ENCODE peak calls at places on chromosomes 7 and 10, in five cellular contexts. One of them, this sample, is unnamed.

GRCh38 chr10:22477365-22478287 is 132.3 kb downstream of the SPAG6 start:
- DNase-seq in Ammon's horn: no peak
- DNase-seq in tibial nerve: no peak
- DNase-seq in AG08396: no peak
- DNase-seq in fibroblast of the aortic adventitia: no peak
- DNase-seq in this sample: no peak

GRCh38 chr10:64112697-64113367 is 591.6 kb downstream of the REEP3 start:
- DNase-seq in Ammon's horn: no peak
- DNase-seq in tibial nerve: no peak
- DNase-seq in AG08396: no peak
- DNase-seq in fibroblast of the aortic adventitia: no peak
- DNase-seq in this sample: no peak

GRCh38 chr7:131188367-131189339 is 139.0 kb upstream of the MKLN1 start:
- DNase-seq in Ammon's horn: no peak
- DNase-seq in tibial nerve: no peak
- DNase-seq in AG08396: peak; percentile 63
- DNase-seq in fibroblast of the aortic adventitia: peak; percentile 99
- DNase-seq in this sample: peak; percentile 99

GRCh38 chr7:70502117-70502516 is 629.8 kb upstream of the GALNT17 start:
- DNase-seq in Ammon's horn: no peak
- DNase-seq in tibial nerve: no peak
- DNase-seq in AG08396: no peak
- DNase-seq in fibroblast of the aortic adventitia: no peak
- DNase-seq in this sample: no peak

GRCh38 chr7:70791341-70791740 is 340.6 kb upstream of the GALNT17 start:
- DNase-seq in Ammon's horn: no peak
- DNase-seq in tibial nerve: no peak
- DNase-seq in AG08396: no peak
- DNase-seq in fibroblast of the aortic adventitia: no peak
- DNase-seq in this sample: no peak

GRCh38 chr7:128396357-128396756 is 13.4 kb downstream of the IMPDH1 start:
- DNase-seq in Ammon's horn: no peak
- DNase-seq in tibial nerve: no peak
- DNase-seq in AG08396: no peak
- DNase-seq in fibroblast of the aortic adventitia: no peak
- DNase-seq in this sample: no peak

GRCh38 chr10:73940634-73941221 is 29.8 kb downstream of the PLAU start:
- DNase-seq in Ammon's horn: peak; percentile 63
- DNase-seq in tibial nerve: peak; percentile 83
- DNase-seq in AG08396: peak; percentile 90
- DNase-seq in fibroblast of the aortic adventitia: peak; percentile 67
- DNase-seq in this sample: peak; percentile 65

GRCh38 chr10:115956225-115957009 is 316.6 kb downstream of the GFRA1 start:
- DNase-seq in Ammon's horn: no peak
- DNase-seq in tibial nerve: no peak
- DNase-seq in AG08396: no peak
- DNase-seq in fibroblast of the aortic adventitia: no peak
- DNase-seq in this sample: no peak

GRCh38 chr7:36546331-36546730 is 156.7 kb downstream of the ANLN start:
- DNase-seq in Ammon's horn: no peak
- DNase-seq in tibial nerve: no peak
- DNase-seq in AG08396: no peak
- DNase-seq in fibroblast of the aortic adventitia: no peak
- DNase-seq in this sample: no peak

GRCh38 chr7:92835851-92836488 is 403 bp downstream of the CDK6 start:
- DNase-seq in Ammon's horn: no peak
- DNase-seq in tibial nerve: no peak
- DNase-seq in AG08396: peak; percentile 23
- DNase-seq in fibroblast of the aortic adventitia: peak; percentile 31
- DNase-seq in this sample: peak; percentile 29

GRCh38 chr10:132206806-132207535 is 20.2 kb downstream of the DPYSL4 start:
- DNase-seq in Ammon's horn: no peak
- DNase-seq in tibial nerve: no peak
- DNase-seq in AG08396: no peak
- DNase-seq in fibroblast of the aortic adventitia: no peak
- DNase-seq in this sample: no peak

GRCh38 chr10:83886871-83887270 is 252.4 kb upstream of the GHITM start:
- DNase-seq in Ammon's horn: no peak
- DNase-seq in tibial nerve: no peak
- DNase-seq in AG08396: no peak
- DNase-seq in fibroblast of the aortic adventitia: no peak
- DNase-seq in this sample: no peak

GRCh38 chr7:142303650-142304049 is 45.8 kb upstream of the PRSS58 start:
- DNase-seq in Ammon's horn: peak; percentile 36
- DNase-seq in tibial nerve: no peak
- DNase-seq in AG08396: no peak
- DNase-seq in fibroblast of the aortic adventitia: no peak
- DNase-seq in this sample: no peak

GRCh38 chr10:79926037-79926436 is 22.9 kb downstream of the SFTPD start:
- DNase-seq in Ammon's horn: no peak
- DNase-seq in tibial nerve: no peak
- DNase-seq in AG08396: no peak
- DNase-seq in fibroblast of the aortic adventitia: no peak
- DNase-seq in this sample: no peak

GRCh38 chr7:134083766-134084487 is 43.2 kb upstream of the LRGUK start:
- DNase-seq in Ammon's horn: no peak
- DNase-seq in tibial nerve: no peak
- DNase-seq in AG08396: peak; percentile 13
- DNase-seq in fibroblast of the aortic adventitia: peak; percentile 64
- DNase-seq in this sample: peak; percentile 3

GRCh38 chr7:116802144-116802747 is 60.1 kb upstream of the CAPZA2 start:
- DNase-seq in Ammon's horn: no peak
- DNase-seq in tibial nerve: no peak
- DNase-seq in AG08396: peak; percentile 35
- DNase-seq in fibroblast of the aortic adventitia: peak; percentile 70
- DNase-seq in this sample: peak; percentile 84

GRCh38 chr10:61463035-61463909 is 10.1 kb upstream of the TMEM26 start:
- DNase-seq in Ammon's horn: peak; percentile 24
- DNase-seq in tibial nerve: no peak
- DNase-seq in AG08396: no peak
- DNase-seq in fibroblast of the aortic adventitia: peak; percentile 98
- DNase-seq in this sample: peak; percentile 92

GRCh38 chr7:104123786-104124185 is 84.0 kb downstream of the ORC5 start:
- DNase-seq in Ammon's horn: no peak
- DNase-seq in tibial nerve: no peak
- DNase-seq in AG08396: no peak
- DNase-seq in fibroblast of the aortic adventitia: peak; percentile 9
- DNase-seq in this sample: peak; percentile 9

GRCh38 chr10:94803307-94803706 is 40.8 kb downstream of the CYP2C19 start:
- DNase-seq in Ammon's horn: no peak
- DNase-seq in tibial nerve: no peak
- DNase-seq in AG08396: no peak
- DNase-seq in fibroblast of the aortic adventitia: no peak
- DNase-seq in this sample: no peak

GRCh38 chr10:1368772-1369171 is 312.6 kb downstream of the WDR37 start:
- DNase-seq in Ammon's horn: peak; percentile 54
- DNase-seq in tibial nerve: no peak
- DNase-seq in AG08396: no peak
- DNase-seq in fibroblast of the aortic adventitia: no peak
- DNase-seq in this sample: no peak

GRCh38 chr7:32941996-32942782 is 15.1 kb upstream of the FKBP9 start:
- DNase-seq in Ammon's horn: peak; percentile 64
- DNase-seq in tibial nerve: peak; percentile 33
- DNase-seq in AG08396: peak; percentile 77
- DNase-seq in fibroblast of the aortic adventitia: peak; percentile 67
- DNase-seq in this sample: peak; percentile 70

GRCh38 chr7:114806590-114807167 is 115.2 kb upstream of the MDFIC start:
- DNase-seq in Ammon's horn: no peak
- DNase-seq in tibial nerve: no peak
- DNase-seq in AG08396: no peak
- DNase-seq in fibroblast of the aortic adventitia: peak; percentile 92
- DNase-seq in this sample: no peak

GRCh38 chr7:1432411-1433082 is 26.7 kb downstream of the MICALL2 start:
- DNase-seq in Ammon's horn: peak; percentile 65
- DNase-seq in tibial nerve: peak; percentile 61
- DNase-seq in AG08396: peak; percentile 84
- DNase-seq in fibroblast of the aortic adventitia: peak; percentile 51
- DNase-seq in this sample: peak; percentile 31